ENCODE peak calls at places on chromosomes 3 and 15, in ten cellular contexts. G is esophagus squamous epithelium, L is uterus, H is activated B cell treated with CpG ODN at 0.5 μM for 24 hours, N is nephron progenitor cell, E is mesothelial cell of epicardium, M is fibroblast of mammary gland, B is psoas muscle, K is HCT116, W is MCF 10A. Y is an unnamed sample.

GRCh38 chr3:107241217-107241616 is 136.0 kb upstream of the CCDC54 start:
- DNase-seq in G (no peak), L (peak), H (peak), N (peak), E (no peak), M (peak), B (no peak), K (peak), W (peak), Y (no peak)

GRCh38 chr15:78978601-78979179 is 33.8 kb upstream of the CTSH start:
- DNase-seq in G (no peak), L (no peak), H (no peak), N (no peak), E (no peak), M (no peak), B (no peak), K (no peak), W (no peak), Y (no peak)

GRCh38 chr15:66780172-66780972 is 78.3 kb downstream of the SMAD6 start:
- DNase-seq in G (no peak), L (peak), H (no peak), N (no peak), E (no peak), M (peak), B (peak), K (no peak), W (peak), Y (no peak)

GRCh38 chr15:43881944-43882343 is 55.1 kb downstream of the WDR76 start:
- DNase-seq in G (no peak), L (no peak), H (no peak), N (no peak), E (no peak), M (no peak), B (no peak), K (no peak), W (peak), Y (no peak)

GRCh38 chr15:100771745-100772144 is 107.9 kb upstream of the ALDH1A3 start:
- DNase-seq in G (no peak), L (no peak), H (no peak), N (no peak), E (no peak), M (no peak), B (peak), K (no peak), W (no peak), Y (no peak)

GRCh38 chr15:43118276-43118675 is 12.4 kb upstream of the UBR1 start:
- DNase-seq in G (no peak), L (no peak), H (no peak), N (no peak), E (no peak), M (no peak), B (no peak), K (no peak), W (no peak), Y (no peak)

GRCh38 chr15:87572381-87572780 is 684.2 kb downstream of the NTRK3 start:
- DNase-seq in G (no peak), L (no peak), H (no peak), N (no peak), E (no peak), M (no peak), B (no peak), K (no peak), W (no peak), Y (no peak)

GRCh38 chr3:42936157-42936981 is 30.4 kb downstream of the ZNF662 start:
- DNase-seq in G (no peak), L (peak), H (no peak), N (no peak), E (no peak), M (peak), B (peak), K (no peak), W (no peak), Y (no peak)

GRCh38 chr3:127143172-127143571 is 49.8 kb upstream of the PRR23E start:
- DNase-seq in G (no peak), L (no peak), H (no peak), N (no peak), E (no peak), M (no peak), B (no peak), K (no peak), W (no peak), Y (no peak)

GRCh38 chr3:144031938-144032337 is 60.3 kb downstream of the DIPK2A start:
- DNase-seq in G (no peak), L (peak), H (no peak), N (no peak), E (no peak), M (peak), B (peak), K (no peak), W (peak), Y (no peak)

GRCh38 chr3:129575987-129576364 is 30.5 kb downstream of the PLXND1 start:
- DNase-seq in G (no peak), L (no peak), H (no peak), N (no peak), E (no peak), M (no peak), B (no peak), K (no peak), W (no peak), Y (no peak)

GRCh38 chr15:67181221-67181639 is 73.2 kb downstream of the AAGAB start:
- DNase-seq in G (no peak), L (no peak), H (no peak), N (no peak), E (no peak), M (no peak), B (no peak), K (no peak), W (no peak), Y (no peak)

GRCh38 chr15:79002631-79003030 is 57.8 kb upstream of the CTSH start:
- DNase-seq in G (no peak), L (no peak), H (no peak), N (no peak), E (no peak), M (no peak), B (peak), K (no peak), W (no peak), Y (no peak)

GRCh38 chr3:46386206-46386605 is 15.5 kb downstream of the CCR5 start:
- DNase-seq in G (no peak), L (no peak), H (no peak), N (no peak), E (no peak), M (peak), B (no peak), K (peak), W (peak), Y (no peak)

GRCh38 chr3:113783463-113783862 is 36.6 kb downstream of the ATP6V1A start:
- DNase-seq in G (no peak), L (no peak), H (no peak), N (no peak), E (no peak), M (peak), B (no peak), K (no peak), W (peak), Y (no peak)

GRCh38 chr3:100044369-100044768 is 69.9 kb downstream of the FILIP1L start:
- DNase-seq in G (no peak), L (no peak), H (no peak), N (no peak), E (no peak), M (no peak), B (no peak), K (no peak), W (no peak), Y (no peak)

GRCh38 chr3:20657566-20657965 is 471.6 kb upstream of the SGO1 start:
- DNase-seq in G (no peak), L (no peak), H (no peak), N (no peak), E (no peak), M (no peak), B (no peak), K (no peak), W (no peak), Y (no peak)

GRCh38 chr15:99466701-99467337 is 99.0 kb upstream of the MEF2A start:
- DNase-seq in G (no peak), L (no peak), H (no peak), N (no peak), E (no peak), M (peak), B (no peak), K (no peak), W (no peak), Y (no peak)

GRCh38 chr3:150972379-150972985 is at the start of gene CLRN1:
- DNase-seq in G (no peak), L (no peak), H (no peak), N (peak), E (no peak), M (no peak), B (no peak), K (no peak), W (no peak), Y (no peak)

GRCh38 chr3:46946856-46947544 is 29.5 kb downstream of the CCDC12 start:
- DNase-seq in G (no peak), L (no peak), H (no peak), N (no peak), E (no peak), M (no peak), B (no peak), K (no peak), W (no peak), Y (no peak)

GRCh38 chr3:126954141-126954845 is 28.6 kb upstream of the PLXNA1 start:
- DNase-seq in G (no peak), L (no peak), H (no peak), N (no peak), E (no peak), M (no peak), B (peak), K (no peak), W (no peak), Y (no peak)

GRCh38 chr3:52437326-52438103 is 7.4 kb downstream of the SEMA3G start:
- DNase-seq in G (no peak), L (peak), H (no peak), N (no peak), E (no peak), M (no peak), B (no peak), K (no peak), W (peak), Y (no peak)

GRCh38 chr15:70188286-70188685 is 90.6 kb upstream of the TLE3 start:
- DNase-seq in G (no peak), L (no peak), H (no peak), N (no peak), E (no peak), M (no peak), B (no peak), K (no peak), W (no peak), Y (no peak)

GRCh38 chr15:70741107-70741511 is 22.2 kb downstream of the UACA start:
- DNase-seq in G (no peak), L (peak), H (no peak), N (no peak), E (no peak), M (peak), B (peak), K (peak), W (peak), Y (no peak)

GRCh38 chr15:72231847-72232461 is 964 bp upstream of the PKM start:
- DNase-seq in G (peak), L (no peak), H (no peak), N (no peak), E (no peak), M (peak), B (peak), K (no peak), W (peak), Y (no peak)

GRCh38 chr3:152621967-152622812 is 212.7 kb upstream of the P2RY1 start:
- DNase-seq in G (no peak), L (no peak), H (no peak), N (no peak), E (no peak), M (no peak), B (no peak), K (no peak), W (no peak), Y (no peak)

GRCh38 chr15:28878209-28878608 is 7.6 kb upstream of the APBA2 start:
- DNase-seq in G (no peak), L (no peak), H (no peak), N (no peak), E (no peak), M (no peak), B (no peak), K (no peak), W (no peak), Y (no peak)

GRCh38 chr15:71409541-71409940 is 294.3 kb downstream of the THSD4 start:
- DNase-seq in G (no peak), L (no peak), H (no peak), N (no peak), E (no peak), M (no peak), B (no peak), K (no peak), W (no peak), Y (no peak)

GRCh38 chr3:18723426-18723825 is 298.3 kb upstream of the SATB1 start:
- DNase-seq in G (no peak), L (no peak), H (no peak), N (no peak), E (no peak), M (no peak), B (no peak), K (no peak), W (no peak), Y (no peak)

GRCh38 chr15:64216722-64217428 is 54.1 kb upstream of the PPIB start:
- DNase-seq in G (no peak), L (no peak), H (no peak), N (no peak), E (no peak), M (peak), B (no peak), K (no peak), W (no peak), Y (no peak)

GRCh38 chr15:73800662-73801345 is 47.7 kb upstream of the INSYN1 start:
- DNase-seq in G (no peak), L (peak), H (no peak), N (no peak), E (no peak), M (peak), B (peak), K (no peak), W (peak), Y (no peak)

GRCh38 chr3:48492461-48493202 is 11.3 kb downstream of the SHISA5 start:
- DNase-seq in G (no peak), L (no peak), H (no peak), N (no peak), E (no peak), M (peak), B (no peak), K (no peak), W (peak), Y (no peak)

GRCh38 chr3:73622135-73622534 is 2.6 kb downstream of the PDZRN3 start:
- DNase-seq in G (no peak), L (peak), H (no peak), N (peak), E (peak), M (peak), B (peak), K (no peak), W (no peak), Y (peak)

GRCh38 chr3:105362021-105362665 is 4.6 kb upstream of the ALCAM start:
- DNase-seq in G (no peak), L (no peak), H (no peak), N (no peak), E (no peak), M (peak), B (no peak), K (no peak), W (no peak), Y (no peak)

DNA sequence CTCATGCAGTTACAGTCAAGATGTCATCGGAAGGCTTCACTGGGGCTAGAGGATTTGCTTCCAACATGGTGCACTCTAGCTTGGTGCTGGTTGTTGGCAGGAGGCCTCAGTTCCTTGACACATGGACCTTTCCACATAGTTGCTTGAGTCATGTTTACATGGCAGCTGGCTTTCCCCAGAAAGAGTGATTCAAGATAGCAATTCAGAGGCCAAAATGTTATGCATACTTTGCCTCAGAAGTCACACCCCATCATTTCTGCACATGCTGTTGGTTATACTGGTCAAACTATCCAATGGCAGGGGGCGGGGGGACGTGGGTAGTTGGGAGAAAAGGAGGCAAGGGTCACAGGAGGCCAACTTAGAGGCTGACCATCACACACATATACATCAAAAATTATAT is 58.7 kb downstream of the FOXB1 start:
- DNase-seq in G (no peak), L (no peak), H (no peak), N (no peak), E (no peak), M (peak), B (no peak), K (no peak), W (peak), Y (no peak)
- TF ChIP-seq CTCF in G (no peak), L (no peak), H (no peak), N (no peak), E (no peak), M (no peak), B (no peak), K (no peak), W (no peak), Y (no peak)

DNA sequence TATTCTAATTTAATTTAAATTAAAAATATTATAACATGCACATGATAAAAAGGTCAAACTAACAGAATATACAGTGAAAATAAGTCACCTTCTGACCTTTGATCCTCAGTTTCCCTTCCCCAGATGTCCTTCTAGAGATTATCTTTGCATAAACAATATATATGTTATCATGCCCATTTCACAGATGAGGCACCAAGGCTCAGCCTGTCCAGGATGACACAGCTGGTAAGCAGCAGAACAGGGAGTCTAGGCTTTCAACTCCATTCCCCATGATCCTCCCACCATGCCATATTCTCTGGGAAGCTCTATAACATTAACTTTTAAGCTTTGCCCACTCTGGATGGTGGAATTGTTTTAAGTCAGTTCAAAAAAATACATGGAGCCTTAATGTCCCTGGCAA is 1.4 kb downstream of the SLC24A1 start:
- DNase-seq in G (no peak), L (no peak), H (no peak), N (no peak), E (no peak), M (no peak), B (no peak), K (no peak), W (no peak), Y (no peak)
- TF ChIP-seq CTCF in G (no peak), L (no peak), H (no peak), N (no peak), E (no peak), M (no peak), B (no peak), K (no peak), W (no peak), Y (no peak)

GRCh38 chr3:193451881-193452280 is 73.3 kb upstream of the ATP13A5 start:
- DNase-seq in G (no peak), L (no peak), H (no peak), N (no peak), E (no peak), M (no peak), B (no peak), K (no peak), W (no peak), Y (no peak)

GRCh38 chr3:193446975-193447602 is 68.5 kb upstream of the ATP13A5 start:
- DNase-seq in G (no peak), L (no peak), H (no peak), N (no peak), E (no peak), M (no peak), B (no peak), K (no peak), W (no peak), Y (no peak)

GRCh38 chr3:193452338-193452737 is 73.8 kb upstream of the ATP13A5 start:
- DNase-seq in G (no peak), L (no peak), H (no peak), N (no peak), E (no peak), M (no peak), B (no peak), K (no peak), W (peak), Y (no peak)
- TF ChIP-seq CTCF in G (no peak), L (no peak), H (no peak), N (peak), E (no peak), M (peak), B (peak), K (peak), W (peak), Y (peak)

GRCh38 chr3:133410191-133410892 is 10.5 kb downstream of the BFSP2 start:
- DNase-seq in G (no peak), L (no peak), H (no peak), N (peak), E (no peak), M (no peak), B (no peak), K (no peak), W (no peak), Y (no peak)
- TF ChIP-seq CTCF in G (no peak), L (no peak), H (no peak), N (no peak), E (no peak), M (no peak), B (no peak), K (no peak), W (no peak), Y (no peak)

DNA sequence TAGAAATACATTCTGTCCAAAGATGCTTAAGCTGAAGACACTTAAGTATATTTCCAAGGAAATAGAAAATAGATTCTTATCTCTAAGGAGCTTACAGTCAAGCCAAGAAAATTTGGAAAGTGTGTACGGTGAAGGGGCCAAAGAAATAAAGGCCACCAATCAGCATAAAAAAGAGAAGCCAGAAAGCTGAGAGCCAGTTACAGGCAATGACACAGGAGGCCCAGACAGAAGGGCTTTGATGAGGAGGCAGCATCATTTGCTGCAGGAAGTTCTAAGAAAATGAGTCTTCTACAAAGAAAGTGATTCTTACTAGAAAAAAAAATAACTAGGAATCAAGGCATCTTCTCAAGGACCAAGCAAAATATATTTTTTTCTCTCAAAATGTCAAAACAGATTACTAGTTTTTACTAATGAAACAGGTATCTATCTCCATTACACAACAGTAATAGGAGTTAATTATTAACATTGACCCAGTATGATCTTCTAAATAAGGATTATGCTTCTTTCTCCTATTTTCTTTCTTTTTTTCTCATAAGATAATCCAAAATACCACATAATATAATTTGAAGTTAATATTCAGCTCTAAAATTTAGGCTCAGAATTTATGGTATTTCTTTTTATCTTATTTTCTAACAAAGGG is 82.1 kb upstream of the PHLDB2 start:
- DNase-seq in G (no peak), L (no peak), H (no peak), N (no peak), E (no peak), M (no peak), B (no peak), K (no peak), W (no peak), Y (no peak)
- TF ChIP-seq CTCF in G (no peak), L (no peak), H (no peak), N (no peak), E (no peak), M (no peak), B (no peak), K (no peak), W (no peak), Y (no peak)